ENCODE peak calls at places on chromosomes 7 and 10, in five cellular contexts. U is AG04449, E is brain microvascular endothelial cell, X is heart left ventricle, H is breast epithelium. P is an unnamed sample.

GRCh38 chr10:72065439-72066025 is 22.8 kb downstream of the SPOCK2 start:
- DNase-seq in U (no peak), E (no peak), X (peak), H (no peak), P (no peak)

GRCh38 chr7:15219758-15220157 is 317.2 kb upstream of the DGKB start:
- DNase-seq in U (no peak), E (no peak), X (no peak), H (no peak), P (no peak)

GRCh38 chr10:92801978-92802872 is 46.1 kb upstream of the EXOC6 start:
- DNase-seq in U (no peak), E (no peak), X (no peak), H (no peak), P (no peak)

GRCh38 chr7:50310361-50310760 is 5.8 kb downstream of the IKZF1 start:
- DNase-seq in U (no peak), E (no peak), X (no peak), H (no peak), P (no peak)

GRCh38 chr10:13241613-13242012 is 7.4 kb upstream of the UCMA start:
- DNase-seq in U (no peak), E (no peak), X (no peak), H (no peak), P (no peak)

GRCh38 chr7:157471259-157472125 is 134.7 kb downstream of the DNAJB6 start:
- DNase-seq in U (no peak), E (no peak), X (no peak), H (no peak), P (no peak)

GRCh38 chr7:136179154-136179553 is 202.0 kb upstream of the MTPN start:
- DNase-seq in U (no peak), E (no peak), X (no peak), H (no peak), P (no peak)

GRCh38 chr10:78170026-78170475 is 136.4 kb downstream of the RPS24 start:
- DNase-seq in U (no peak), E (no peak), X (no peak), H (no peak), P (no peak)

GRCh38 chr7:27164381-27165088 is 802 bp downstream of the HOXA9 start:
- DNase-seq in U (no peak), E (no peak), X (no peak), H (no peak), P (no peak)

GRCh38 chr10:81127931-81128330 is 590.2 kb downstream of the SH2D4B start:
- DNase-seq in U (no peak), E (no peak), X (no peak), H (no peak), P (no peak)

GRCh38 chr7:76193881-76194280 is 7.8 kb upstream of the SRRM3 start:
- DNase-seq in U (no peak), E (no peak), X (no peak), H (no peak), P (no peak)

GRCh38 chr10:100847440-100847839 is 65.3 kb upstream of the SLF2 start:
- DNase-seq in U (no peak), E (peak), X (no peak), H (no peak), P (no peak)

GRCh38 chr10:122665946-122666345 is 33.7 kb downstream of the C10orf120 start:
- DNase-seq in U (no peak), E (no peak), X (no peak), H (no peak), P (no peak)

GRCh38 chr10:133142523-133143199 is 17.4 kb upstream of the KNDC1 start:
- DNase-seq in U (no peak), E (no peak), X (peak), H (no peak), P (no peak)

GRCh38 chr7:15546272-15546792 is 15.5 kb downstream of the AGMO start:
- DNase-seq in U (no peak), E (no peak), X (no peak), H (no peak), P (no peak)

GRCh38 chr7:124387056-124387455 is 354.2 kb upstream of the TMEM229A start:
- DNase-seq in U (no peak), E (no peak), X (no peak), H (no peak), P (no peak)

GRCh38 chr7:95096123-95096395 is 188.7 kb downstream of the PPP1R9A start:
- DNase-seq in U (no peak), E (peak), X (no peak), H (no peak), P (no peak)

GRCh38 chr7:124896001-124896400 is 33.6 kb downstream of the POT1 start:
- DNase-seq in U (no peak), E (no peak), X (no peak), H (no peak), P (no peak)

DNA sequence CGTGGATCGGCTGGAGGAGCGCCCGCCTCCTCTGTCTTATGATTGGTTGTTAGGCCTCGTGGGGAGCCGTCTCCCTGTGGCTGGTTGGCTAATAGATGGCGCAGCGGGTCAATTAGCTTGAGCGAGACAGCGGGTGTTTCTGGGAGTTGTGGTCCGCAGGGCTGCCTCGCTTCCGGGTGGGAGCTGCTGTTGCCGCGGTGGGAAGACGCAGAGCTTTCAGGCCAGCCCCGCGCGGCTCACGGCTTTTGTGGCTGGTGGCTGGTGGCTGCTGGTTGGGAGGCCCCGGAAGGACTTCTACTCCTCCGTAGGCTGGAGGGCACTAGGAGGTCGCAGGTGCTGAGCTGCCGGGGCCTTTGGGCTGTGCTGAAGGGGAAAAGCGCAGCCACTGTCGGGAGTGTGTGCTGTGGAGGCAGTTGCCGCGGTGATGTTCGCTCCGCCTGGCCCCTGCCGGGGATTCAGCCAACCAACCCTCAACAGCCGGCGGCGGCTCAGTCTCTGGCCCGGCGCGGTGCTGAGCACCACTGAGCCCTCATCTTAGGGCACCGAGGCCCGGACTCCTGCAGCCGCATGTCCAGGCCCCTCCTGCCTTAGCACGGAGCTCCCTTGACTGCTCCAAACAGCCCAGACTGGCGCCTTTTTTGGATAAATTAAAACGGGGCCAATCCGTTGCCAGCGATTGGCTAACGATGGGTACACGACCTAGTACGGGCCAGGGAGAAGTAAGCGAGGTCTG is 651 bp upstream of the C10orf143 start:
- DNase-seq in U (peak), E (peak), X (peak), H (peak), P (peak)
- TF ChIP-seq CTCF in U (no peak), E (no peak), X (no peak), H (no peak), P (no peak)

GRCh38 chr10:36886303-36886891 is 239.0 kb upstream of the ANKRD30A start:
- DNase-seq in U (no peak), E (no peak), X (no peak), H (no peak), P (no peak)

GRCh38 chr10:36885746-36886145 is 239.7 kb upstream of the ANKRD30A start:
- DNase-seq in U (no peak), E (no peak), X (no peak), H (no peak), P (no peak)

GRCh38 chr10:36882781-36883180 is 242.6 kb upstream of the ANKRD30A start:
- DNase-seq in U (no peak), E (no peak), X (no peak), H (no peak), P (no peak)

DNA sequence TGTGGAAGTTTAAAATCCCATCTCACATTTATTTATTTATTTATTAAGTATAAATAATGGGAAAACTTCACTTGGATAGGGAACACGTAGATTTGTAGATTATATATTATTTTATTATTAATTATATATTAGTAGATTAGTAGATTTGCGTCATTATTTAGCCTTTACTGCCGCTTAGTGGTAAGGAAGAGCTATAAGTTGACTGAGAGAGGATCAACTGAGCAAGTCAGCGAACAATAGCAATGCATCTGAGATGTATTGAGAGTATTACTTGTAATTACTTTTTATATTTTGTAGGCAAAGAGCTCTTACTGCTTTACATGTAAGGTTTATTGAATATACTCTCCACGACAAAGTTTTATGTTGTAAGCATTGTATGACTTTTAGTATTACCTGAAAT is 244.5 kb upstream of the ANKRD30A start:
- DNase-seq in U (no peak), E (peak), X (no peak), H (no peak), P (no peak)
- TF ChIP-seq CTCF in U (peak), E (peak), X (peak), H (peak), P (peak)

DNA sequence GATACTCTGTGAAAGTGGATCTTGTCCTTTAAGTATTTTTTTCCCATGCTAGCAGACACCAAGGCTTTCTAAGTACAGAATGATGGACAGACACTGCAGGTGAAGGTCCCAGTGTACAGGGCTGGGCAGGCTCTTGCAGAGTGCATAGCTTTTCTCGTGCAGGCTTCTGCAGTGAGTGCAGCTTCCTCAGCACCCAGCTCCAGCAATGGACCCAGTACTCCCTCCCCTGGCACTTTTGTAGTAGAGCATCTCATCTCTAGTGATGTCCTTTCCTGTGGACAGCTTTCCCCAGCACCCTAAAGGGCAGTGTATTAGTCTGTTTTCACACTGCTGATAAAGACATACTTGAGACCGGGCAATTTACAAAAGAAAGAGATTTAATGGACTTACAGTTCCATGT is 104.3 kb downstream of the CUL2 start:
- DNase-seq in U (no peak), E (no peak), X (no peak), H (no peak), P (no peak)
- TF ChIP-seq CTCF in U (peak), E (peak), X (no peak), H (peak), P (peak)

DNA sequence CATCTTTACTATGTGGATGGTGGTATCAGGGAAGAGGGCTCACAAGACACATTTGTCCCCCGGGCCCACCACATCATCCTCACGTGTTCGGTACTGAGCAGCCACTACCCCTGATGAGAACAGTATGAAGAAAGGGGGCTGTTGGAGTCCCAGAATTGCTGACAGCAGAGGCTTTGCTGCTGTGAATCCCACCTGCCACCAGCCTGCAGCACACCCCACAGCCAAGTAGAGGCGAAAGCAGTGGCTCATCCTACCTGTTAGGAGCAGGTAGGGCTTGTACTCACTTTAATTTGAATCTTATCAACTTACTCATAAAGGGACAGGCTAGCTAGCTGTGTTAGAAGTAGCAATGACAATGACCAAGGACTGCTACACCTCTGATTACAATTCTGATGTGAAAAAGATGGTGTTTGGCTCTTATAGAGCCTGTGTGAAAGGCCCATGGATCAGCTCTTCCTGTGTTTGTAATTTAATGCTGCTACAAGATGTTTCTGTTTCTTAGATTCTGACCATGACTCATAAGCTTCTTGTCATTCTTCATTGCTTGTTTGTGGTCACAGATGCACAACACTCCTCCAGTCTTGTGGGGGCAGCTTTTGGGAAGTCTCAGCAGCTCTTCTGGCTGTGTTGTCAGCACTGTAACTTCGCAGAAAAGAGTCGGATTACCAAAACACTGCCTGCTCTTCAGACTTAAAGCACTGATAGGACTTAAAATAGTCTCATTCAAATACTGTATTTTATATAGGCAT is 9.1 kb upstream of the CSGALNACT2 start:
- DNase-seq in U (peak), E (peak), X (peak), H (peak), P (peak)
- TF ChIP-seq CTCF in U (no peak), E (peak), X (no peak), H (no peak), P (no peak)

GRCh38 chr10:95730233-95730632 is 25.7 kb upstream of the ENTPD1 start:
- DNase-seq in U (no peak), E (no peak), X (no peak), H (no peak), P (no peak)

GRCh38 chr10:95729323-95730055 is 26.5 kb upstream of the ENTPD1 start:
- DNase-seq in U (no peak), E (no peak), X (no peak), H (no peak), P (no peak)

DNA sequence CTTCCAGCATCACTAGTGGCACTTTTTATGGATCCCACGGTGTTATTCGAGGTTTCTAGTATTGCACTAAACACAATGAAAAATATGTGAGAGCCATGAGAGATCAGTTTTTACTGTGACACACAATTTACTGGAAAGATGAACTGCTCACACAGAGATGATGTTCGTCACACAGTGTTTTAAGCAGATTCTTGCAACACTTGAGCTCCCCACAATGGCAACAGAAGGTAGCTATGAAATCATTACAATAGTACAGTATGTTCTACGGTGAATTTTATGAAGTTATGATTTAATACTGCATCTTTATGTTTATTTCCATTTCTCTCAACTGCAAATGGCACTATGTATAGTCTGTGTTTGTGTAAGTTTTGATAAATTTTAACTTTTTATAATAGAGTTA is 27.4 kb upstream of the ENTPD1 start:
- DNase-seq in U (no peak), E (peak), X (no peak), H (no peak), P (no peak)
- TF ChIP-seq CTCF in U (no peak), E (no peak), X (peak), H (no peak), P (no peak)

GRCh38 chr7:150958603-150959002 is 19.5 kb downstream of the KCNH2 start:
- DNase-seq in U (no peak), E (no peak), X (no peak), H (no peak), P (no peak)

GRCh38 chr7:150961510-150962284 is 16.4 kb downstream of the KCNH2 start:
- DNase-seq in U (no peak), E (no peak), X (no peak), H (no peak), P (no peak)

GRCh38 chr7:150958071-150958552 is 20.0 kb downstream of the KCNH2 start:
- DNase-seq in U (no peak), E (no peak), X (no peak), H (no peak), P (no peak)

GRCh38 chr7:150962285-150962742 is 15.8 kb downstream of the KCNH2 start:
- DNase-seq in U (no peak), E (no peak), X (no peak), H (no peak), P (no peak)

GRCh38 chr7:150959739-150960734 is 18.1 kb downstream of the KCNH2 start:
- DNase-seq in U (no peak), E (no peak), X (no peak), H (no peak), P (no peak)
- TF ChIP-seq CTCF in U (no peak), E (no peak), X (no peak), H (no peak), P (no peak)

GRCh38 chr7:66183700-66184099 is 21.4 kb upstream of the TPST1 start:
- DNase-seq in U (peak), E (peak), X (no peak), H (no peak), P (no peak)

GRCh38 chr7:66182920-66183319 is 22.2 kb upstream of the TPST1 start:
- DNase-seq in U (no peak), E (no peak), X (no peak), H (no peak), P (no peak)

GRCh38 chr7:66181845-66182244 is 23.3 kb upstream of the TPST1 start:
- DNase-seq in U (no peak), E (no peak), X (no peak), H (no peak), P (no peak)

GRCh38 chr7:66178258-66178657 is 26.9 kb upstream of the TPST1 start:
- DNase-seq in U (no peak), E (no peak), X (no peak), H (no peak), P (no peak)

GRCh38 chr7:66181329-66181728 is 23.8 kb upstream of the TPST1 start:
- DNase-seq in U (no peak), E (no peak), X (no peak), H (no peak), P (no peak)
- TF ChIP-seq CTCF in U (no peak), E (no peak), X (no peak), H (no peak), P (no peak)

DNA sequence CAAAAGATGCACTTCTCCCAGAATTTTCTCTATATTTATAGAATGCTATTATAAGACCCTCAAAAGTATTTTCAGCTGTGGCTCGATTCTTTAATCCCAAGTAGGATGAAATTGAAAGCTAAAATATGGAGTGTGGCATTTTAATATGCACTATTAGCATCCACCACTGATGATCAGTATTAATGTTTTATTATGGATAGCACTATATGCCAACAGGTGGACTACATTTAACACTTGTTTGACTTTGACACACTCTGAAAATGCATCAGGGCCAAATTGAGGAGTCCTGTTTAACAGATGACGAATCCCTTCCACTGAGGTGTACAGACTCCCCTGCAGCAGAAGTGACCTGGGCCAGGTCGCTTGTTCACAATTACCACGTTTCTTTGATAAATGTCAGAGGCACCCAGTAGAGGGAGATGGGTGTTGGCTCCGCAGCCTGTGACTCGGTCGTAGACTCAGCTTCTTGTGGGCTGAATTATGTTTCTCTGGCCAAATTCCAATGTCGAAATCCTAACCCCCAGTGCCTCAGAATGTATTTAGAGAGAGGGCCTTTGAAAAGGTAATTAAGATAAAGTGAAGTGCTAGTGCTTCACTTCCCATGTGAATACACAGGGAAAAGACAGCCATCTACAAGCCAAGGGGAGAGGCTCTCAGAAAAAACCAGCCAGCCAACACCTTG is 48.1 kb downstream of the WIPF3 start:
- DNase-seq in U (no peak), E (no peak), X (no peak), H (no peak), P (no peak)
- TF ChIP-seq CTCF in U (no peak), E (peak), X (no peak), H (no peak), P (no peak)